ENCODE peak calls at places on chromosome 5, in six cellular contexts. One of them, this sample, is unnamed.

GRCh38 chr5:125410501-125411162 is 664.2 kb upstream of the ZNF608 start:
- DNase-seq in left ventricle myocardium inferior: no peak
- DNase-seq in tibial nerve: no peak
- DNase-seq in Peyer's patch: no peak
- DNase-seq in MM.1S: no peak
- DNase-seq in PC-3: peak; percentile 46
- DNase-seq in this sample: no peak

GRCh38 chr5:78527054-78527884 is 121.3 kb downstream of the LHFPL2 start:
- DNase-seq in left ventricle myocardium inferior: peak; percentile 54
- DNase-seq in tibial nerve: no peak
- DNase-seq in Peyer's patch: no peak
- DNase-seq in MM.1S: no peak
- DNase-seq in PC-3: peak; percentile 52
- DNase-seq in this sample: no peak

GRCh38 chr5:133750356-133750755 is 138.0 kb upstream of the FSTL4 start:
- DNase-seq in left ventricle myocardium inferior: no peak
- DNase-seq in tibial nerve: no peak
- DNase-seq in Peyer's patch: no peak
- DNase-seq in MM.1S: no peak
- DNase-seq in PC-3: no peak
- DNase-seq in this sample: no peak

GRCh38 chr5:127254729-127255284 is 35.8 kb upstream of the MEGF10 start:
- DNase-seq in left ventricle myocardium inferior: no peak
- DNase-seq in tibial nerve: no peak
- DNase-seq in Peyer's patch: no peak
- DNase-seq in MM.1S: no peak
- DNase-seq in PC-3: peak; percentile 61
- DNase-seq in this sample: no peak

GRCh38 chr5:176994460-176995121 is 12.0 kb downstream of the UIMC1 start:
- DNase-seq in left ventricle myocardium inferior: peak; percentile 29
- DNase-seq in tibial nerve: no peak
- DNase-seq in Peyer's patch: peak; percentile 72
- DNase-seq in MM.1S: peak; percentile 82
- DNase-seq in PC-3: no peak
- DNase-seq in this sample: no peak

GRCh38 chr5:2877520-2877919 is 126.0 kb upstream of the IRX2 start:
- DNase-seq in left ventricle myocardium inferior: no peak
- DNase-seq in tibial nerve: no peak
- DNase-seq in Peyer's patch: no peak
- DNase-seq in MM.1S: no peak
- DNase-seq in PC-3: no peak
- DNase-seq in this sample: no peak

GRCh38 chr5:16754621-16755020 is 137.8 kb upstream of the RETREG1 start:
- DNase-seq in left ventricle myocardium inferior: no peak
- DNase-seq in tibial nerve: no peak
- DNase-seq in Peyer's patch: no peak
- DNase-seq in MM.1S: no peak
- DNase-seq in PC-3: no peak
- DNase-seq in this sample: no peak

GRCh38 chr5:158995694-158996173 is 104.0 kb downstream of the EBF1 start:
- DNase-seq in left ventricle myocardium inferior: no peak
- DNase-seq in tibial nerve: no peak
- DNase-seq in Peyer's patch: no peak
- DNase-seq in MM.1S: no peak
- DNase-seq in PC-3: no peak
- DNase-seq in this sample: no peak

GRCh38 chr5:81242906-81243436 is 9.8 kb downstream of the CKMT2 start:
- DNase-seq in left ventricle myocardium inferior: no peak
- DNase-seq in tibial nerve: no peak
- DNase-seq in Peyer's patch: no peak
- DNase-seq in MM.1S: no peak
- DNase-seq in PC-3: no peak
- DNase-seq in this sample: no peak

GRCh38 chr5:33482335-33482734 is 41.6 kb downstream of the TARS1 start:
- DNase-seq in left ventricle myocardium inferior: no peak
- DNase-seq in tibial nerve: no peak
- DNase-seq in Peyer's patch: no peak
- DNase-seq in MM.1S: no peak
- DNase-seq in PC-3: no peak
- DNase-seq in this sample: no peak

GRCh38 chr5:163309850-163310365 is 127.5 kb upstream of the CCNG1 start:
- DNase-seq in left ventricle myocardium inferior: no peak
- DNase-seq in tibial nerve: no peak
- DNase-seq in Peyer's patch: no peak
- DNase-seq in MM.1S: no peak
- DNase-seq in PC-3: no peak
- DNase-seq in this sample: no peak

GRCh38 chr5:51391175-51391574 is 7.9 kb downstream of the ISL1 start:
- DNase-seq in left ventricle myocardium inferior: no peak
- DNase-seq in tibial nerve: no peak
- DNase-seq in Peyer's patch: no peak
- DNase-seq in MM.1S: no peak
- DNase-seq in PC-3: no peak
- DNase-seq in this sample: no peak

GRCh38 chr5:134465856-134466240 is 54.2 kb upstream of the CDKN2AIPNL start:
- DNase-seq in left ventricle myocardium inferior: peak; percentile 92
- DNase-seq in tibial nerve: peak; percentile 85
- DNase-seq in Peyer's patch: peak; percentile 80
- DNase-seq in MM.1S: peak; percentile 42
- DNase-seq in PC-3: peak; percentile 86
- DNase-seq in this sample: peak; percentile 48

GRCh38 chr5:59126665-59127354 is 543.9 kb downstream of the RAB3C start:
- DNase-seq in left ventricle myocardium inferior: no peak
- DNase-seq in tibial nerve: no peak
- DNase-seq in Peyer's patch: no peak
- DNase-seq in MM.1S: no peak
- DNase-seq in PC-3: no peak
- DNase-seq in this sample: no peak

GRCh38 chr5:36272136-36272665 is 29.5 kb downstream of the RANBP3L start:
- DNase-seq in left ventricle myocardium inferior: no peak
- DNase-seq in tibial nerve: no peak
- DNase-seq in Peyer's patch: no peak
- DNase-seq in MM.1S: no peak
- DNase-seq in PC-3: no peak
- DNase-seq in this sample: no peak

GRCh38 chr5:143334903-143335302 is 68.6 kb downstream of the NR3C1 start:
- DNase-seq in left ventricle myocardium inferior: no peak
- DNase-seq in tibial nerve: no peak
- DNase-seq in Peyer's patch: no peak
- DNase-seq in MM.1S: no peak
- DNase-seq in PC-3: no peak
- DNase-seq in this sample: no peak

GRCh38 chr5:40841068-40841805 is at the start of gene CARD6:
- DNase-seq in left ventricle myocardium inferior: no peak
- DNase-seq in tibial nerve: no peak
- DNase-seq in Peyer's patch: no peak
- DNase-seq in MM.1S: no peak
- DNase-seq in PC-3: peak; percentile 35
- DNase-seq in this sample: no peak

GRCh38 chr5:89844548-89844947 is 565.0 kb downstream of the CETN3 start:
- DNase-seq in left ventricle myocardium inferior: no peak
- DNase-seq in tibial nerve: no peak
- DNase-seq in Peyer's patch: no peak
- DNase-seq in MM.1S: no peak
- DNase-seq in PC-3: no peak
- DNase-seq in this sample: no peak

GRCh38 chr5:160315968-160316367 is 3.6 kb upstream of the CCNJL start:
- DNase-seq in left ventricle myocardium inferior: no peak
- DNase-seq in tibial nerve: no peak
- DNase-seq in Peyer's patch: no peak
- DNase-seq in MM.1S: peak; percentile 63
- DNase-seq in PC-3: peak; percentile 98
- DNase-seq in this sample: no peak

GRCh38 chr5:95057610-95058009 is 227.3 kb downstream of the MCTP1 start:
- DNase-seq in left ventricle myocardium inferior: no peak
- DNase-seq in tibial nerve: no peak
- DNase-seq in Peyer's patch: no peak
- DNase-seq in MM.1S: no peak
- DNase-seq in PC-3: no peak
- DNase-seq in this sample: no peak

GRCh38 chr5:148740966-148741742 is 85.3 kb upstream of the ADRB2 start:
- DNase-seq in left ventricle myocardium inferior: no peak
- DNase-seq in tibial nerve: no peak
- DNase-seq in Peyer's patch: no peak
- DNase-seq in MM.1S: peak; percentile 61
- DNase-seq in PC-3: peak; percentile 96
- DNase-seq in this sample: no peak

GRCh38 chr5:91154338-91154737 is 228.8 kb downstream of the ARRDC3 start:
- DNase-seq in left ventricle myocardium inferior: no peak
- DNase-seq in tibial nerve: no peak
- DNase-seq in Peyer's patch: no peak
- DNase-seq in MM.1S: no peak
- DNase-seq in PC-3: no peak
- DNase-seq in this sample: no peak

GRCh38 chr5:31470608-31471007 is 61.3 kb downstream of the DROSHA start:
- DNase-seq in left ventricle myocardium inferior: peak; percentile 66
- DNase-seq in tibial nerve: peak; percentile 20
- DNase-seq in Peyer's patch: no peak
- DNase-seq in MM.1S: no peak
- DNase-seq in PC-3: peak; percentile 16
- DNase-seq in this sample: no peak

GRCh38 chr5:14184725-14185124 is 41.6 kb downstream of the TRIO start:
- DNase-seq in left ventricle myocardium inferior: no peak
- DNase-seq in tibial nerve: no peak
- DNase-seq in Peyer's patch: no peak
- DNase-seq in MM.1S: no peak
- DNase-seq in PC-3: no peak
- DNase-seq in this sample: no peak

GRCh38 chr5:169744336-169744735 is 107.3 kb downstream of the DOCK2 start:
- DNase-seq in left ventricle myocardium inferior: no peak
- DNase-seq in tibial nerve: no peak
- DNase-seq in Peyer's patch: no peak
- DNase-seq in MM.1S: no peak
- DNase-seq in PC-3: no peak
- DNase-seq in this sample: no peak

GRCh38 chr5:55232985-55233928 is at the start of gene CCNO:
- DNase-seq in left ventricle myocardium inferior: peak; percentile 50
- DNase-seq in tibial nerve: no peak
- DNase-seq in Peyer's patch: peak; percentile 35
- DNase-seq in MM.1S: peak; percentile 94
- DNase-seq in PC-3: peak; percentile 84
- DNase-seq in this sample: peak; percentile 43

DNA sequence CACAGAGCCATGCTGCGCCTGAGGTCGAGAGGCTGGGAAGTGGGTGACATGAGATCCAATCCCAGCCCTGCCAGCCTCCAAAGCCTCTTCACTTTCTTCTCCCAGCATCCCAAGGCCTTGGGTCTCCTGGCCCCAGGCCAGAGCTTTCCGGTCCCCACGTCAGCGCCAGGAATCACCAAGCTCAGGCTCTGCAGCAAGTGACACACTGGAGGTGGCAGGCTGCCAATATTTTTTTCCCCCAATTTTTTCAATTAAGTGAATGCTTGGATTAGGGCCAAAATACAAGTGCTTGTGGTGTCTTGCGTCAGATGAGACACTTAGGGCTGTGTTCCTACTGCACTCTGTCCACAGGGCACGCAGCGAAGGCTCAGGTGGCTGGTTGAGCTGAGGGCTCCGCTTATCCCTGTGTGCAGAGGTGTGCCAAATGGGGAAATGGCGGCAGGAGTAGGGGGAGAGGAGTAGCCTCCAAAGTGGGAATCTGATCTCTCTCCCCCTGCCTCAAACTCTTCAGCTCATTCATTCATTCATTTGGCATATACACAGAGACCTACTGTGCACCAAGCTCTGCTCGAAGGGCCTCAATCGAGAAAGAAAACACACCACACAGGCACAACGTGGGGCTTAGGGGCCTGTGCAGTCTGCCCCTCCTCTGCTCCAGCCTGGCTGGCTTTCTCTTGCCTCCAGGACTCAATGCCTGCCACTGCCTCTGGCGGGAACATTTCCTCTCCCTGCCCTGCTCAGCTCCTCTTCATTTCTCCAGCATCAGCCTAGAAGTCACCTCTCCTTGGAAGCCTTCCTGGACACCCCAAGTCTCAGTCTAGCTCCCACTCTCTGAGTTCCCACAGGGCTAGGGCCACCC is 16.7 kb downstream of the SH3PXD2B start:
- DNase-seq in left ventricle myocardium inferior: peak; percentile 63
- DNase-seq in tibial nerve: no peak
- DNase-seq in Peyer's patch: peak; percentile 22
- DNase-seq in MM.1S: no peak
- DNase-seq in PC-3: peak; percentile 43
- DNase-seq in this sample: no peak
- H3K9me3 ChIP-seq in left ventricle myocardium inferior: no peaks in the 10 kb centered on the region
- H3K9me3 ChIP-seq in tibial nerve: no peaks in the 10 kb centered on the region
- H3K9me3 ChIP-seq in Peyer's patch: no peaks in the 10 kb centered on the region
- H3K9me3 ChIP-seq in MM.1S: no peaks in the 10 kb centered on the region
- H3K9me3 ChIP-seq in PC-3: no peaks in the 10 kb centered on the region
- H3K9me3 ChIP-seq in this sample: no peaks in the 10 kb centered on the region

DNA sequence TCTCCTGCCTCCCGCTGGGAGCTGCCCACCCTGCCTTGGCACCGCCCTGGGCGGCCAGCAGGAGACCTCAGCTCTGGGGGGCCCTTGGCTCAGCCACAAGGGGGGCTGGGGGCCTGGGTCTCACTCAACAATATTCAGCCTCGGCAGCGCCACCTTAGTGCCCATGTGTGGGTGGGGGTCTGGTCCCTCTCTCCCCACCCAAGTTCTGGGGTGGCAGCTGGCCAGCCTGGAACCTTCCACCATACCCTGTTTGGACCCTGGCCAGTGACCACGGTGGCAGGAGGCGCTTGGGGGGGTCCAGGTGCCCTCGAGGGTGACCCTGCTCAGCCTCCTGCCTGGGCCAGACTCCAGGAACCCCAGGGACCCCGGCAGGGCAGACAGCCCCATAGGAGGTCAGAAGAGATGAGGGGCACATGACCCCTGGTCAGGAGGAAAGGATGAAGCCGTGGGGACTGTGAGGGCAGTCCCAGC is 22.2 kb downstream of the NKD2 start:
- DNase-seq in left ventricle myocardium inferior: no peak
- DNase-seq in tibial nerve: no peak
- DNase-seq in Peyer's patch: no peak
- DNase-seq in MM.1S: no peak
- DNase-seq in PC-3: no peak
- DNase-seq in this sample: no peak
- H3K9me3 ChIP-seq in left ventricle myocardium inferior: no peaks in the 10 kb centered on the region
- H3K9me3 ChIP-seq in tibial nerve: no peaks in the 10 kb centered on the region
- H3K9me3 ChIP-seq in Peyer's patch: no peaks in the 10 kb centered on the region
- H3K9me3 ChIP-seq in MM.1S: no peaks in the 10 kb centered on the region
- H3K9me3 ChIP-seq in PC-3: no peaks in the 10 kb centered on the region
- H3K9me3 ChIP-seq in this sample: no peaks in the 10 kb centered on the region

DNA sequence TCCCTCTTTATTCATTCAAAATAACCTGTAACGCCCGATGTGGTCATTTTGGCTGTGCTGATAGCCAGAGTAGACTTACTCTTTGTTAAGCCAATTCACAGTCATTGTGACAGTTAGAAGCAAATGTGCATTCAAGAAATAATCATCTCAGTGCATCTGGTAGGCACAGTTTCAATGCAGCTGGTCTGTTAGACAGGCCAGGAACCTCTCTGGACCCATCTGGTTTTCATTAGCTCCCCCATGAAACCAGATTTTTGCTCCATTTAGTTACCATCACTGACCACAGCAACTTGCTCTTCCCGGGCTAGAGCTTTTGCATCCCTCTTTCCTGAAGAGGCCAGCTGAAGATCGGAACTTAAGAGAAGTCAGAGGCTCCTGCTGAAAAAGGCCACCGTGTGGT is 284.2 kb downstream of the NSG2 start:
- DNase-seq in left ventricle myocardium inferior: no peak
- DNase-seq in tibial nerve: no peak
- DNase-seq in Peyer's patch: no peak
- DNase-seq in MM.1S: no peak
- DNase-seq in PC-3: no peak
- DNase-seq in this sample: no peak
- H3K9me3 ChIP-seq in left ventricle myocardium inferior: no peaks in the 10 kb centered on the region
- H3K9me3 ChIP-seq in tibial nerve: no peaks in the 10 kb centered on the region
- H3K9me3 ChIP-seq in Peyer's patch: no peaks in the 10 kb centered on the region
- H3K9me3 ChIP-seq in MM.1S: no peaks in the 10 kb centered on the region
- H3K9me3 ChIP-seq in PC-3: no peaks in the 10 kb centered on the region
- H3K9me3 ChIP-seq in this sample: no peaks in the 10 kb centered on the region

GRCh38 chr5:84487963-84488362 is 103.3 kb upstream of the EDIL3 start:
- DNase-seq in left ventricle myocardium inferior: no peak
- DNase-seq in tibial nerve: no peak
- DNase-seq in Peyer's patch: no peak
- DNase-seq in MM.1S: no peak
- DNase-seq in PC-3: no peak
- DNase-seq in this sample: no peak
- H3K9me3 ChIP-seq in left ventricle myocardium inferior: no peaks in the 10 kb centered on the region
- H3K9me3 ChIP-seq in tibial nerve: no peaks in the 10 kb centered on the region
- H3K9me3 ChIP-seq in Peyer's patch: no peaks in the 10 kb centered on the region
- H3K9me3 ChIP-seq in MM.1S: no peaks in the 10 kb centered on the region
- H3K9me3 ChIP-seq in PC-3: no peaks in the 10 kb centered on the region
- H3K9me3 ChIP-seq in this sample: no peaks in the 10 kb centered on the region

This sample was measured in T-helper 17 cell.